ENCODE peak calls at places on chromosomes 12 and 14, in ten cellular contexts. A, C, X, E, Y, Z, M, K, L and B are unnamed samples.
A peak's percentile ranks its signal among the peaks of the same experiment; 100 is the strongest.

GRCh38 chr12:9936597-9936996 is 4.4 kb upstream of the CLEC2A start:
- DNase-seq in X (no peak), L (no peak), E (no peak), A (no peak), K (no peak), Y (no peak), Z (no peak), M (no peak), C (no peak), B (no peak)

GRCh38 chr12:125228519-125229260 is 163.5 kb downstream of the AACS start:
- DNase-seq in K (no peak), Z (no peak), E (no peak), X (no peak), C (no peak), M (no peak), Y (no peak), A (no peak), L (no peak), B (no peak)

GRCh38 chr12:120077260-120077659 is 39.3 kb downstream of the RAB35 start:
- DNase-seq in C (no peak), L (no peak), Y (no peak), M (no peak), K (no peak), Z (no peak), A (no peak), E (no peak), X (no peak), B (no peak)

GRCh38 chr14:39097159-39097558 is 5.9 kb downstream of the SEC23A start:
- DNase-seq in K (no peak), L (no peak), E (no peak), X (no peak), Z (no peak), C (peak; percentile 13), Y (no peak), M (no peak), A (no peak), B (no peak)

GRCh38 chr12:107318804-107319535 is 225.6 kb upstream of the CRY1 start:
- DNase-seq in X (no peak), C (peak; percentile 53), K (no peak), M (no peak), L (no peak), E (no peak), Z (no peak), Y (no peak), A (no peak), B (no peak)

GRCh38 chr14:76710093-76711010 is 50.9 kb upstream of the VASH1 start:
- DNase-seq in A (no peak), K (no peak), Z (no peak), X (no peak), C (peak; percentile 50), Y (peak; percentile 35), E (no peak), L (no peak), M (peak; percentile 22), B (no peak)

GRCh38 chr12:109841356-109841755 is 8.2 kb upstream of the TRPV4 start:
- DNase-seq in Z (no peak), X (no peak), A (no peak), Y (no peak), K (no peak), M (no peak), E (no peak), C (no peak), L (no peak), B (no peak)

GRCh38 chr12:119288559-119288958 is 46.0 kb upstream of the CCDC60 start:
- DNase-seq in E (no peak), M (no peak), Y (no peak), L (no peak), A (no peak), Z (no peak), K (no peak), C (no peak), X (no peak), B (no peak)

GRCh38 chr12:1439687-1440086 is 154.7 kb downstream of the FBXL14 start:
- DNase-seq in K (no peak), Z (no peak), L (no peak), Y (no peak), A (no peak), X (no peak), M (no peak), E (no peak), C (no peak), B (no peak)

GRCh38 chr12:81835783-81836182 is 76.6 kb upstream of the PPFIA2 start:
- DNase-seq in L (no peak), M (no peak), E (no peak), C (no peak), A (no peak), K (no peak), X (no peak), Z (no peak), Y (no peak), B (no peak)

GRCh38 chr12:15045451-15045850 is 72.6 kb downstream of the PDE6H start:
- DNase-seq in X (no peak), A (no peak), L (no peak), Z (no peak), Y (no peak), K (peak; percentile 35), E (no peak), C (no peak), M (no peak), B (no peak)

GRCh38 chr12:13964666-13965065 is 16.7 kb downstream of the GRIN2B start:
- DNase-seq in C (no peak), A (no peak), L (no peak), K (no peak), Y (no peak), E (no peak), M (no peak), X (no peak), Z (no peak), B (no peak)

GRCh38 chr14:93008381-93008780 is 85.4 kb downstream of the CHGA start:
- DNase-seq in L (no peak), K (peak; percentile 74), Y (no peak), X (no peak), A (peak; percentile 63), Z (no peak), M (no peak), C (peak; percentile 77), E (no peak), B (no peak)

GRCh38 chr12:109645194-109645593 is 68.4 kb upstream of the FAM222A start:
- DNase-seq in Z (no peak), M (no peak), K (no peak), E (no peak), C (no peak), L (no peak), X (no peak), A (no peak), Y (no peak), B (no peak)

GRCh38 chr14:84770030-84770429 is 759.9 kb upstream of the FLRT2 start:
- DNase-seq in X (no peak), K (no peak), E (no peak), C (no peak), Y (no peak), Z (no peak), L (no peak), M (no peak), A (no peak), B (no peak)

GRCh38 chr12:70927356-70927755 is 6.8 kb upstream of the PTPRR start:
- DNase-seq in X (no peak), L (no peak), M (no peak), K (no peak), A (no peak), Y (no peak), C (no peak), E (no peak), Z (no peak), B (no peak)

GRCh38 chr14:32372154-32372553 is 43.1 kb downstream of the AKAP6 start:
- DNase-seq in L (peak; percentile 74), E (no peak), A (no peak), Y (no peak), Z (no peak), M (no peak), K (no peak), C (peak; percentile 90), X (no peak), B (no peak)

GRCh38 chr12:49674318-49674985 is 32.8 kb downstream of the FMNL3 start:
- DNase-seq in Y (peak; percentile 58), X (no peak), A (no peak), C (peak; percentile 12), L (no peak), E (no peak), Z (no peak), K (no peak), M (no peak), B (no peak)